ENCODE peak calls at places on chromosomes 13 and 19, in five cellular contexts. J, R, O, W and K are unnamed samples.

GRCh38 chr19:37963190-37963947 is 56.4 kb downstream of the SIPA1L3 start:
- DNase-seq in J (peak; percentile 29), R (no peak), O (no peak), W (no peak), K (peak; percentile 35)

GRCh38 chr19:47650695-47651094 is 41.8 kb downstream of the BICRA start:
- DNase-seq in J (no peak), R (no peak), O (no peak), W (no peak), K (no peak)

GRCh38 chr13:29909975-29910674 is 59.7 kb upstream of the UBL3 start:
- DNase-seq in J (peak; percentile 76), R (no peak), O (no peak), W (no peak), K (peak; percentile 71)

GRCh38 chr13:79667771-79668170 is 186.8 kb downstream of the NDFIP2 start:
- DNase-seq in J (no peak), R (no peak), O (no peak), W (no peak), K (no peak)

GRCh38 chr19:35211545-35212230 is 16.9 kb downstream of the FAM187B start:
- DNase-seq in J (no peak), R (peak; percentile 51), O (peak; percentile 70), W (peak; percentile 78), K (no peak)

GRCh38 chr19:41214161-41214560 is 4.9 kb upstream of the AXL start:
- DNase-seq in J (no peak), R (no peak), O (no peak), W (no peak), K (no peak)

GRCh38 chr19:30253581-30253996 is 118.6 kb upstream of the ZNF536 start:
- DNase-seq in J (no peak), R (no peak), O (no peak), W (no peak), K (no peak)

GRCh38 chr13:73045036-73045435 is 13.8 kb upstream of the KLF5 start:
- DNase-seq in J (no peak), R (no peak), O (no peak), W (no peak), K (no peak)

GRCh38 chr13:105670179-105671015 is 865.1 kb downstream of the EFNB2 start:
- DNase-seq in J (no peak), R (no peak), O (no peak), W (no peak), K (no peak)

GRCh38 chr19:52689804-52690394 is 44.9 kb downstream of the ZNF611 start:
- DNase-seq in J (no peak), R (peak; percentile 28), O (peak; percentile 66), W (peak; percentile 60), K (no peak)

GRCh38 chr13:41587490-41587889 is 130.1 kb downstream of the RGCC start:
- DNase-seq in J (no peak), R (no peak), O (no peak), W (no peak), K (no peak)

GRCh38 chr13:31538067-31539042 is 201.0 kb upstream of the RXFP2 start:
- DNase-seq in J (peak; percentile 40), R (peak; percentile 29), O (no peak), W (no peak), K (peak; percentile 68)

GRCh38 chr19:30252214-30252613 is 120.0 kb upstream of the ZNF536 start:
- DNase-seq in J (no peak), R (no peak), O (no peak), W (no peak), K (no peak)

GRCh38 chr19:19634516-19635312 is 6.7 kb upstream of the LPAR2 start:
- DNase-seq in J (no peak), R (no peak), O (no peak), W (no peak), K (no peak)

GRCh38 chr13:47908200-47908902 is 92.7 kb downstream of the SUCLA2 start:
- DNase-seq in J (peak; percentile 12), R (no peak), O (no peak), W (no peak), K (peak; percentile 26)

GRCh38 chr13:50387124-50387581 is 371.9 kb downstream of the KCNRG start:
- DNase-seq in J (no peak), R (peak; percentile 40), O (peak; percentile 75), W (peak; percentile 72), K (peak; percentile 30)

GRCh38 chr13:33787051-33787591 is 30.8 kb upstream of the RFC3 start:
- DNase-seq in J (peak; percentile 19), R (no peak), O (no peak), W (no peak), K (no peak)

GRCh38 chr13:73173160-73173905 is 114.5 kb downstream of the KLF5 start:
- DNase-seq in J (no peak), R (no peak), O (no peak), W (no peak), K (no peak)

GRCh38 chr19:2249880-2250764 is 999 bp downstream of the AMH start:
- DNase-seq in J (no peak), R (no peak), O (no peak), W (no peak), K (no peak)

GRCh38 chr13:27450921-27451461 is 627 bp upstream of the MTIF3 start:
- DNase-seq in J (peak; percentile 66), R (peak; percentile 53), O (peak; percentile 68), W (no peak), K (peak; percentile 57)

GRCh38 chr13:46858163-46858562 is 38.7 kb downstream of the HTR2A start:
- DNase-seq in J (no peak), R (no peak), O (no peak), W (no peak), K (no peak)

GRCh38 chr19:2266183-2266993 is 10.2 kb upstream of the JSRP1 start:
- DNase-seq in J (peak; percentile 82), R (peak; percentile 93), O (peak; percentile 94), W (peak; percentile 87), K (peak; percentile 82)

GRCh38 chr13:60654405-60654804 is 257.4 kb downstream of the TDRD3 start:
- DNase-seq in J (peak; percentile 1), R (peak; percentile 59), O (no peak), W (peak; percentile 67), K (peak; percentile 46)

GRCh38 chr13:99894835-99895427 is 76.6 kb downstream of the ZIC5 start:
- DNase-seq in J (no peak), R (no peak), O (no peak), W (no peak), K (peak; percentile 9)
- H3K4me3 ChIP-seq in J (peak overlapping the region; percentile 12), R (peak overlapping the region; percentile 45), O (peak overlapping the region; percentile 50), W (peak overlapping the region; percentile 40), K (peak overlapping the region; percentile 15)

GRCh38 chr13:80712026-80712425 is 371.1 kb upstream of the SPRY2 start:
- DNase-seq in J (no peak), R (no peak), O (no peak), W (no peak), K (peak; percentile 66)

GRCh38 chr13:80718970-80719369 is 378.0 kb upstream of the SPRY2 start:
- DNase-seq in J (no peak), R (no peak), O (no peak), W (no peak), K (no peak)

GRCh38 chr13:80717834-80718233 is 376.9 kb upstream of the SPRY2 start:
- DNase-seq in J (no peak), R (no peak), O (no peak), W (no peak), K (no peak)

GRCh38 chr13:80721689-80722088 is 380.8 kb upstream of the SPRY2 start:
- DNase-seq in J (no peak), R (no peak), O (no peak), W (no peak), K (no peak)

DNA sequence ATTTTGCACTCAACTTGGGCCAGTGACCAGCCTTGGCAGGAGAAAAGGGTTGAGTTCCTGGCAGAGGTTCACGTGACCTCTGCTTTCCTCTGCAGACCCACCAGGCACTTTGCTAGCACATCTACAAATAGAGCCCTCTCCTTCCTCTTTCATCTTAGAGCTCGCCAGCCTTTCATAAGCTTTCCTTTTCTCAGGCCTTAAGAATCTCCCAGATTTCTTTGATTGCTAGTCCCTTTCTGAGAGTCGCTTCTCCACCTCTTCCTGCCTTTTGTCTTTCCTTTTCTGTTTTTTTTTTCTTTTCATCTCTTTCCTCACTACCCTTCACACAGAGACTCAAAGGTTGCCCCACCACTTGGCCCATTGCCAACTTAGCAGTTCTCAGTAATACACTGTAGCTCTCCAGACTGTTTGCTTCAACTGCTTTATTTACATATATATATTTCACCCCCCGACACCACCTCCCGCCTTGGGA is 375.7 kb upstream of the SPRY2 start:
- DNase-seq in J (no peak), R (no peak), O (no peak), W (no peak), K (peak; percentile 48)
- H3K4me3 ChIP-seq in J (no peak overlapping the region), R (no peak overlapping the region), O (no peak overlapping the region), W (no peak overlapping the region), K (no peak overlapping the region)

DNA sequence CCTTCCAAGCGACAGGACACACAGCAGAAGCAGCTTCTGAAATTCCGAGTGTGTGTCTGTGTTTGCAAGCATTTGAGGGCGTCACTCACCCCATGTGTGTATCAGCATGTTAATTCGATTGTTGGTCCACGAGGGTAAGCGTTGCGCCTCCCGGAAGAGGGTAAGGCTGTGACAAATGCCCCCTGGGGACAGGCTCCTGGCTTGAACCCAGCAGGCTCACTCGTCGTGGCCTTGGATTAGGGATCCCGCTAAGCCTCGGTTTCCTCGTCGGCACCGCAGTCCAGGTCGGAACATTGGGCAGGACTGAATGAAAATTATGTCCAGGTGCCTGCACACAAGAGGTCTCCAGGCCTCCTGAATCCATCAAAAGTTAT is 606 bp upstream of the STXBP2 start:
- DNase-seq in J (no peak), R (no peak), O (no peak), W (no peak), K (no peak)
- H3K4me3 ChIP-seq in J (peak overlapping the region; percentile 74), R (peak overlapping the region; percentile 73), O (peak overlapping the region; percentile 86), W (peak overlapping the region; percentile 43), K (no peak overlapping the region)

GRCh38 chr19:33418461-33418860 is 45.0 kb downstream of the CEBPG start:
- DNase-seq in J (no peak), R (no peak), O (no peak), W (no peak), K (no peak)

GRCh38 chr19:33414667-33415605 is 41.4 kb downstream of the CEBPG start:
- DNase-seq in J (no peak), R (no peak), O (no peak), W (no peak), K (no peak)

GRCh38 chr19:33413868-33414666 is 40.6 kb downstream of the CEBPG start:
- DNase-seq in J (no peak), R (no peak), O (no peak), W (no peak), K (no peak)

GRCh38 chr19:33417751-33418150 is 44.2 kb downstream of the CEBPG start:
- DNase-seq in J (no peak), R (no peak), O (no peak), W (no peak), K (no peak)

DNA sequence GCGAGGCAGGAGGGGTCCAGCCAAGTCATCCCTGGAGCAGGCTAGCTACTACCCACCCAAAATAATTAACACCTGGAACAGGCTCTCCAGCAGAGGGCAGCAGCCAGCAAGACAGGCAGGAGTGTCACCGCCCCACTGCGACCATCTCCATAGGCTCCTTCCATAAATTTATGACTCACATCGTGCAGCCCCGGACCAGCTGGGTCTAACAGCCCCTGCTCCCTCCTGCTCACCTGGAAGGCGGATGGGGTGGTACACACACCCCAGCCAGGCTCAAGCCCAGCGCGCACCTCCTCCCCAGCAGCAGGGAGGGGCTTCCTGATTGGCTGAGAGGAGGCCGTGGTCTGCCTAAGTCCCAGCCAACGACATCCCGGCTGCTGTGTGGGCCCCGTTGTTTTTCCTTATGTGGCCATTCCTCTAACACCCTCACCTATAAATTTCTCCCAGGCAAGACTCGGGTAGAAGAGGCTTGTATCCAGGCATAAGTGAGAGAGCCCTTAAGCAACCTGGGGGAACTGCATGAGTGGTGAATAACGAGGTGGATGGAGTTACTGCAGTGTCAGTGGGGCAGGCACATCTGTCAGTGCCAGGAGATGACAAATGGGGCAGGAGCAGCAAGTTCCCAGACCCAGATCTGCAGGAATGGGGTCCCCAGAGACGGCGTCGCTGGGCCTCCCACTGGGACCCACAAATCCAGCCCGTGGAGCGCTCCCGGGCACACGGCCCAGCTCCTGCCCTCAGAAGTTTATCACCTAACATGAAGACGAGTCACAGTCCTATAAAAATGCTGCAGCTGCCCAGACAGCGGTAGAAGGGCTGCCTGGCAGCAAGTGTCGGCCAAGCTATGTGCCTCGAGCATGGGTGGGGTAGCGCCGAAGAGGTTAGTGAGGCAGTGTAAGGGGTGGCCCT is 43.1 kb downstream of the CEBPG start:
- DNase-seq in J (peak; percentile 70), R (peak; percentile 75), O (no peak), W (no peak), K (peak; percentile 72)
- H3K4me3 ChIP-seq in J (no peak overlapping the region), R (no peak overlapping the region), O (no peak overlapping the region), W (peak overlapping the region; percentile 24), K (no peak overlapping the region)